ENCODE peak calls at places on chromosomes 5 and 9, in seven cellular contexts. G, H, N, O, X, K and J are unnamed samples.

GRCh38 chr9:133238272-133238850 is 29.3 kb upstream of the OBP2B start:
- DNase-seq in G (peak), H (peak), N (peak), O (peak), X (peak), K (no peak), J (peak)

GRCh38 chr9:73219985-73220626 is 68.4 kb downstream of the ANXA1 start:
- DNase-seq in G (no peak), H (no peak), N (no peak), O (no peak), X (no peak), K (peak), J (no peak)

GRCh38 chr9:107711528-107711927 is 222.0 kb upstream of the KLF4 start:
- DNase-seq in G (no peak), H (peak), N (no peak), O (no peak), X (peak), K (no peak), J (no peak)

GRCh38 chr9:34522091-34522887 is 501 bp downstream of the ENHO start:
- DNase-seq in G (no peak), H (no peak), N (no peak), O (no peak), X (peak), K (no peak), J (no peak)

GRCh38 chr9:36837431-36838405 is 196.3 kb downstream of the PAX5 start:
- DNase-seq in G (no peak), H (no peak), N (no peak), O (no peak), X (no peak), K (no peak), J (no peak)

GRCh38 chr5:150284311-150284710 is 5.3 kb downstream of the CAMK2A start:
- DNase-seq in G (no peak), H (no peak), N (no peak), O (no peak), X (no peak), K (no peak), J (no peak)

GRCh38 chr9:134040831-134041648 is 15.8 kb downstream of the BRD3OS start:
- DNase-seq in G (no peak), H (no peak), N (no peak), O (no peak), X (peak), K (no peak), J (no peak)

GRCh38 chr5:55062039-55062779 is 38.2 kb downstream of the GZMK start:
- DNase-seq in G (no peak), H (no peak), N (no peak), O (no peak), X (no peak), K (no peak), J (no peak)

GRCh38 chr9:90802534-90802933 is 915 bp downstream of the SYK start:
- DNase-seq in G (no peak), H (no peak), N (no peak), O (no peak), X (no peak), K (no peak), J (no peak)

GRCh38 chr5:16600397-16600796 is 16.4 kb downstream of the RETREG1 start:
- DNase-seq in G (no peak), H (no peak), N (no peak), O (no peak), X (peak), K (no peak), J (no peak)

GRCh38 chr9:126023962-126024361 is 276.8 kb downstream of the PBX3 start:
- DNase-seq in G (no peak), H (no peak), N (no peak), O (no peak), X (no peak), K (no peak), J (no peak)

GRCh38 chr9:123922911-123923310 is 7.0 kb downstream of the DENND1A start:
- DNase-seq in G (no peak), H (no peak), N (peak), O (no peak), X (no peak), K (no peak), J (no peak)

GRCh38 chr5:117013280-117013877 is 438.8 kb upstream of the SEMA6A start:
- DNase-seq in G (no peak), H (no peak), N (no peak), O (no peak), X (no peak), K (no peak), J (no peak)

DNA sequence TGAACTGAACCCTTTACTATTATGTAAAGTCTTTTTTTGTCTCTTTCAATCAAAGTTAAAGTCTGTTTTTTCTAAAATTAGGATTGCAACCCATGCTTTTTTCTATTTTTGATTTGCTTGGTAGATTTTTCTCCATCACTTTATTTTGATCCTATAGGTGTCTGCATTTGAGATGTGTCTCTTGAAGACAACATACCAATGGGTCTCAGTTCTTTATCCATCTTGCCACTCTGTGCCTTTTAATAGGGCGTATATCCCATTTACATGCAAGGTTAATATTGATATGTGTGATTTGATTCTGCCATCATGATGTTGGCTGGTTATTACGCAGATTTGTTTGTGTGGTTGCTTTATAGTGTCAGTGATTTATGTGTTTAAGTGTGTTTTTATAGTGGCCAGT is 436.0 kb upstream of the SEMA6A start:
- DNase-seq in G (no peak), H (no peak), N (no peak), O (no peak), X (no peak), K (no peak), J (no peak)
- TF ChIP-seq JUND in G (no peak), H (no peak), N (no peak), O (no peak), X (no peak), K (no peak), J (no peak)

DNA sequence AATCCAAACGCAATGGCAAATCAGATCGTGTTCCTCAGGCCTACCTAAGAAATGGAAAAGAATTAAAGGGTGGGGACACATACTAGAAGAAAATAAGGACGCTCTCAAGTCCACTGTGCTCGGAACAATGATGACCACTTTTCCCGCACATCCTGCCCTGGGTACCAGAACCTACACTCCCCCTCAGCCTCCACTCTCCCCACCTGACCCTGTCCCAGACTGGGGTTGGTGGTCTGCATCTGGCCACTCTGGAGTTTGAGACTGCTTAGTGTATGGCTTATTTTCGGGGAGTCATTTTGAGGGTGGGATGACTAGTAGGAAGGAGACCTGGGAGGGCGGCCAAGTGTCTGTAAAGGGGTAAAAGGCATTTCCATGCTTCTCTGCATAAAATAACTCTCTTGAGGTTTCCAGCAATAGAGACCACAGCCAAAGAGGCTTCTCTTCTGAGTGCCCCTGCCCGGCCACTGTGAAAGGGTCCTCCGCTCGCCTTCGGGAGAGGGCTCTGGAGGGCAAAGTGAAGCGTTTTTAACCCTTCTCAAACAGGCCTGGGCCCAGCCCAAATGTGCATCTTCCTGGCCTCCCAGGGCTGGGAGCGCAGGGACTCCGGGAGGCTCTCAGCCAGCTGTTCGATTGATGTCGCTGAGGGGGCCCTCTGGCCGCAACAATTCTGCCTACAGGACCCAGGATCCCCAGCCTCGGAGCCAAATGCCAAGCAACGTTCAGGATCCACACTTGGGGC is 4.6 kb upstream of the OTP start:
- DNase-seq in G (no peak), H (no peak), N (no peak), O (no peak), X (peak), K (no peak), J (no peak)
- TF ChIP-seq JUND in G (no peak), H (no peak), N (no peak), O (no peak), X (no peak), K (no peak), J (no peak)

DNA sequence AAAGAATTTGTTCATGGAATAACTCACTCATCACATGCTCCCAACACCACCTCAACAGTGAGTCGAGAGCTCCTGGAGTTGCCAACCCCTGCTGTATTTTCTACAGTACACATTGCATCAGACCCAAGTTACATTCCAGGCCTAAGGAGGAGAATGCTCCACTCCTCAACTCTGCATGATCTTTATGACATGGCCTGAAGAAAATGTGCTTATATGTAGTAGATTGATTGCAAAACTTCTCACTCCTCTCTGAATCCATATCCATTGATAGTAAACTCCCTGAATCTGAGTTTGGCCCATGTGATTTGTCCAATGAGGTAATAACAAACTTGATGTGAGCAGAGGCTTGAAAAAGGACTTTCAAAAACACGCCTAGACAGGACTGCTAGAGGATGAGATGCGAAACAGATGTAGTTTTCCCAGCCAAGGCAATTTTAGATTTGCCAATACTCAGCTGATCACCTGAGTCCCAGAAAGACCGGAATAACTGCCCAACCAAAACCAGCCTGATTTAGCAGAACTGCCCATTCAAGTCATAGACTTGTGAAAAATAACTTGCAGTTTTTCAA is 29.0 kb upstream of the PAPPA start:
- DNase-seq in G (no peak), H (no peak), N (no peak), O (no peak), X (no peak), K (no peak), J (no peak)
- TF ChIP-seq JUND in G (no peak), H (no peak), N (no peak), O (no peak), X (no peak), K (no peak), J (no peak)

DNA sequence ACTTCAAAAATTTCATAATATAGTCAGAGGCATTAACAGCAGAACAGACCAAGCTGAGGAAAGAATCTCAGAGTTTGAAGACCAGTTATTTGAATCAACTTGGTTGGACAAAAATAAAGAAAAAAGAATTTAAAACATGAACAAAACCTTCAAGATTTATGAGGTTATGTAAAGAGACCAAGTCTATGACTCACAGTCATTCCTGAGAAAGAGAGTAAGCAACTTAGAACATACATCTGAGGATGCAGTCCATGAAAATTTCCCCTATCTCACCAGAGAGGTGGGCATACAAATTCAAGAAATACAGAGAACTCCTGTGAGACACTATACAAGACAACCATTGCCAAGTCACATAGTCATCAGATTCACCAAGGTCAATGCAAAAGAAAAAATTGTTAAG is 17.4 kb upstream of the C9orf72 start:
- DNase-seq in G (no peak), H (no peak), N (no peak), O (no peak), X (no peak), K (no peak), J (no peak)
- TF ChIP-seq JUND in G (no peak), H (no peak), N (no peak), O (no peak), X (no peak), K (no peak), J (no peak)